ENCODE peak calls at places on chromosome 6, in eight cellular contexts. One of them, this sample, is unnamed.

GRCh38 chr6:101402618-101403002 is 9.1 kb downstream of the GRIK2 start:
- DNase-seq in suprapubic skin: no peak
- DNase-seq in ovary: no peak
- DNase-seq in esophagus squamous epithelium: no peak
- DNase-seq in NB4: no peak
- DNase-seq in tibial nerve: no peak
- DNase-seq in spleen: no peak
- DNase-seq in HCT116: no peak
- DNase-seq in this sample: no peak

GRCh38 chr6:122712864-122713612 is 66.5 kb upstream of the FABP7 start:
- DNase-seq in HCT116: no peak
- DNase-seq in suprapubic skin: no peak
- DNase-seq in spleen: no peak
- DNase-seq in tibial nerve: no peak
- DNase-seq in esophagus squamous epithelium: no peak
- DNase-seq in NB4: peak
- DNase-seq in ovary: no peak
- DNase-seq in this sample: no peak

GRCh38 chr6:46440133-46440532 is 51.1 kb downstream of the RCAN2 start:
- DNase-seq in NB4: no peak
- DNase-seq in HCT116: no peak
- DNase-seq in esophagus squamous epithelium: no peak
- DNase-seq in ovary: no peak
- DNase-seq in tibial nerve: no peak
- DNase-seq in suprapubic skin: no peak
- DNase-seq in spleen: no peak
- DNase-seq in this sample: no peak

GRCh38 chr6:101454106-101454676 is 60.7 kb downstream of the GRIK2 start:
- DNase-seq in esophagus squamous epithelium: no peak
- DNase-seq in NB4: no peak
- DNase-seq in suprapubic skin: no peak
- DNase-seq in spleen: no peak
- DNase-seq in tibial nerve: no peak
- DNase-seq in HCT116: no peak
- DNase-seq in ovary: no peak
- DNase-seq in this sample: no peak

GRCh38 chr6:154448448-154449096 is 61.9 kb downstream of the CNKSR3 start:
- DNase-seq in suprapubic skin: no peak
- DNase-seq in NB4: no peak
- DNase-seq in HCT116: no peak
- DNase-seq in tibial nerve: no peak
- DNase-seq in esophagus squamous epithelium: no peak
- DNase-seq in ovary: no peak
- DNase-seq in spleen: no peak
- DNase-seq in this sample: no peak

GRCh38 chr6:138678168-138678567 is 95.4 kb upstream of the CCDC28A start:
- DNase-seq in ovary: no peak
- DNase-seq in HCT116: no peak
- DNase-seq in suprapubic skin: no peak
- DNase-seq in tibial nerve: no peak
- DNase-seq in esophagus squamous epithelium: no peak
- DNase-seq in NB4: no peak
- DNase-seq in spleen: no peak
- DNase-seq in this sample: no peak

GRCh38 chr6:13413906-13414555 is 73.4 kb downstream of the GFOD1 start:
- DNase-seq in tibial nerve: no peak
- DNase-seq in NB4: no peak
- DNase-seq in suprapubic skin: peak
- DNase-seq in esophagus squamous epithelium: no peak
- DNase-seq in ovary: no peak
- DNase-seq in spleen: peak
- DNase-seq in HCT116: no peak
- DNase-seq in this sample: no peak

GRCh38 chr6:111714403-111715270 is 109.0 kb upstream of the TRAF3IP2 start:
- DNase-seq in HCT116: no peak
- DNase-seq in esophagus squamous epithelium: no peak
- DNase-seq in NB4: no peak
- DNase-seq in suprapubic skin: no peak
- DNase-seq in spleen: no peak
- DNase-seq in tibial nerve: no peak
- DNase-seq in ovary: no peak
- DNase-seq in this sample: no peak

GRCh38 chr6:83884523-83884922 is 25.0 kb downstream of the CYB5R4 start:
- DNase-seq in HCT116: peak
- DNase-seq in NB4: peak
- DNase-seq in tibial nerve: no peak
- DNase-seq in spleen: no peak
- DNase-seq in esophagus squamous epithelium: no peak
- DNase-seq in ovary: no peak
- DNase-seq in suprapubic skin: no peak
- DNase-seq in this sample: peak

DNA sequence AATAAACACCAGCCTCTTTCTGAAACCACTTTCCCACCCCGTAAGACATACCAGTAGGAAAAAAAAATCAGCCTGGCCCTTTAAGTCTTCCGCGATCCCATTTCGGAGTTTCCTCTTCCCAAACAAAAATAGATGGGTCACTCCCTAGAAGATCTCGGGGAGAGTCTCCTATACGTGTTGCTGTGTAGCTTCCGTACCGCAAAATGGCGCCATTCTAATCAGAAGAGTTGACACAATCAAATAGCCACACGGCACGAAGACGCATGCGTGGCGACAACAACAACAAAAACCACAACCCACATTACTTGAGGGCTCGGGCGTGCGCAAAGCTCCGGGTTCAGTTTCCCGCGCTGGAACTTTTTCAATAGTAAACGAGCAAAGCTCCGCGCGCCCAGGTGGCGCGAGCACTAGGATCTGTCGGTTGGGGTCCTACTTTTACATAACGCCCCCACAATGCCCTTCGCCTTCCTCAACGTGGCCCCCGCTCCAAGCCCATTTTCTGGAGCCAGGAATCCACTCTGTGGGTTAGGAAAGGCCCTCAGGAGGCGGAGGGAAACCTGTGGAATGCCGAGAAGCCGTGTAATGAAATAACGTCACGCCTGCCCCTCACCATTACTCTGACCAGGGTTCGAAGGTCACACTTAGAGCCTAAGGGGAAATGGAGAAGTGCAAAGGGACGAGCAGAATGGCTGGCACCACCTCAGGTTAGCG is at the start of gene GPANK1:
- DNase-seq in spleen: peak
- DNase-seq in esophagus squamous epithelium: peak
- DNase-seq in NB4: peak
- DNase-seq in suprapubic skin: peak
- DNase-seq in ovary: peak
- DNase-seq in HCT116: peak
- DNase-seq in tibial nerve: peak
- DNase-seq in this sample: peak
- TF ChIP-seq POLR2A in spleen: no peak
- TF ChIP-seq POLR2A in esophagus squamous epithelium: peak
- TF ChIP-seq POLR2A in NB4: peak
- TF ChIP-seq POLR2A in suprapubic skin: no peak
- TF ChIP-seq POLR2A in ovary: peak
- TF ChIP-seq POLR2A in HCT116: no peak
- TF ChIP-seq POLR2A in tibial nerve: peak
- TF ChIP-seq POLR2A in this sample: peak

GRCh38 chr6:68159433-68159832 is 475.6 kb upstream of the ADGRB3 start:
- DNase-seq in spleen: no peak
- DNase-seq in esophagus squamous epithelium: no peak
- DNase-seq in suprapubic skin: no peak
- DNase-seq in ovary: no peak
- DNase-seq in tibial nerve: no peak
- DNase-seq in HCT116: no peak
- DNase-seq in NB4: no peak
- DNase-seq in this sample: no peak

GRCh38 chr6:68158256-68158655 is 476.8 kb upstream of the ADGRB3 start:
- DNase-seq in NB4: no peak
- DNase-seq in tibial nerve: no peak
- DNase-seq in HCT116: no peak
- DNase-seq in suprapubic skin: no peak
- DNase-seq in spleen: no peak
- DNase-seq in ovary: no peak
- DNase-seq in esophagus squamous epithelium: no peak
- DNase-seq in this sample: no peak

DNA sequence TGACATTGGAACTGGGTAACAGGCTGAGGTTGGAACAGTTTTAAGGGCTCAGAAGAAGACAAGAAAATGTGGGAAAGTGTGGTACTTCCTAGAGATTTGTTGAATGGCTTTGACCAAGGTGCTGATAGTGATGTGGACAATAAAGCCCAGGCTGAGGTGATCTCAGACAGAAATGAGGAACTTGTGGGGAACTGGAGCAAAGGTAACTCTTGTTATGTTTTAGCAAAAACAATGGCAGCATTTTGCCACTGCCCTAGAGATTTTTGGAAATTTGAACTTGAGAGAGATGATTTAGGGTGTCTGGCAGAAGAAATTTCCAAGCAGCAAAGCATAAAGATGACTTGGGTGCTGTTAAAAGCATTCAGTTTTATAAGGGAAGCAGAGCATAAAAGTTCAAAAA is 474.7 kb upstream of the ADGRB3 start:
- DNase-seq in esophagus squamous epithelium: no peak
- DNase-seq in HCT116: no peak
- DNase-seq in suprapubic skin: no peak
- DNase-seq in spleen: no peak
- DNase-seq in NB4: no peak
- DNase-seq in ovary: no peak
- DNase-seq in tibial nerve: no peak
- DNase-seq in this sample: no peak
- TF ChIP-seq POLR2A in esophagus squamous epithelium: no peak
- TF ChIP-seq POLR2A in HCT116: no peak
- TF ChIP-seq POLR2A in suprapubic skin: no peak
- TF ChIP-seq POLR2A in spleen: no peak
- TF ChIP-seq POLR2A in NB4: no peak
- TF ChIP-seq POLR2A in ovary: no peak
- TF ChIP-seq POLR2A in tibial nerve: no peak
- TF ChIP-seq POLR2A in this sample: no peak

DNA sequence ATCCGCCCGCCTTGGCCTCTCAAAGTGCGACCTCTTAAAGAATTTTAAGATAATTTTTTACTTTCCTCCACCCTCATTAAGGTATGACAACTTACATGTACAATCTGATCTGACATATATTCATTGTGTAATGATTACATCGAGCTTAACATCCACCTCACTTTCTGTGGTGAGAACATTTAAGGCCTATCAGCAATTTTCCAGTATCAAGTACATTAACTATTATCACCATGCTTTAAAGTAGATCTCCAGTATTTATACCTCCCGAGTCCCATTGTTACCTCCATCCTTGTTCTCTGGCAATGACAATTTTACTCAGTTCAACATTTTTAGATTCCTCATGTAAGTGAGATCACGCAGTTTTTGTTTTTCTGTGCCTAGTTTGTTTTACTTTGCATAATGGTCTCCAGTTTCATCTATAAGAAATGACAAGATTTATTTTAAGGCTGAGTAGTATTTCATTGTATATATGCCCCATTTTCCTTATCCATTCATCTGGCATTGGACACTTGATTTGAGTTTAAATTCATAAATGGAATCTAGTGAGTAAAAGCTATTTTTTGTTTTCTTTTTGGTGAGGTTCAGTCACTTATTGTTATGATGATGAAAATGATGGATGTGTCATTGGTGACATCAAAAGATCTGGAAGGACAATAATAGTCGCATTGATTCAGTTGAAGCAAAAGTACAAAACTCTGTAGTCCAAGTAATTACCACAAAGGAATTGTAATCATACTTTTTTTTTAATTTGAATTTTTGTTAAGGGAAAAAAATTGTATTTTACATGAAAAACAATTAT is 87.0 kb downstream of the OR2B2 start:
- DNase-seq in tibial nerve: no peak
- DNase-seq in NB4: no peak
- DNase-seq in esophagus squamous epithelium: no peak
- DNase-seq in suprapubic skin: no peak
- DNase-seq in ovary: no peak
- DNase-seq in HCT116: no peak
- DNase-seq in spleen: no peak
- DNase-seq in this sample: no peak
- TF ChIP-seq POLR2A in tibial nerve: no peak
- TF ChIP-seq POLR2A in NB4: no peak
- TF ChIP-seq POLR2A in esophagus squamous epithelium: no peak
- TF ChIP-seq POLR2A in suprapubic skin: no peak
- TF ChIP-seq POLR2A in ovary: no peak
- TF ChIP-seq POLR2A in HCT116: no peak
- TF ChIP-seq POLR2A in spleen: no peak
- TF ChIP-seq POLR2A in this sample: no peak

DNA sequence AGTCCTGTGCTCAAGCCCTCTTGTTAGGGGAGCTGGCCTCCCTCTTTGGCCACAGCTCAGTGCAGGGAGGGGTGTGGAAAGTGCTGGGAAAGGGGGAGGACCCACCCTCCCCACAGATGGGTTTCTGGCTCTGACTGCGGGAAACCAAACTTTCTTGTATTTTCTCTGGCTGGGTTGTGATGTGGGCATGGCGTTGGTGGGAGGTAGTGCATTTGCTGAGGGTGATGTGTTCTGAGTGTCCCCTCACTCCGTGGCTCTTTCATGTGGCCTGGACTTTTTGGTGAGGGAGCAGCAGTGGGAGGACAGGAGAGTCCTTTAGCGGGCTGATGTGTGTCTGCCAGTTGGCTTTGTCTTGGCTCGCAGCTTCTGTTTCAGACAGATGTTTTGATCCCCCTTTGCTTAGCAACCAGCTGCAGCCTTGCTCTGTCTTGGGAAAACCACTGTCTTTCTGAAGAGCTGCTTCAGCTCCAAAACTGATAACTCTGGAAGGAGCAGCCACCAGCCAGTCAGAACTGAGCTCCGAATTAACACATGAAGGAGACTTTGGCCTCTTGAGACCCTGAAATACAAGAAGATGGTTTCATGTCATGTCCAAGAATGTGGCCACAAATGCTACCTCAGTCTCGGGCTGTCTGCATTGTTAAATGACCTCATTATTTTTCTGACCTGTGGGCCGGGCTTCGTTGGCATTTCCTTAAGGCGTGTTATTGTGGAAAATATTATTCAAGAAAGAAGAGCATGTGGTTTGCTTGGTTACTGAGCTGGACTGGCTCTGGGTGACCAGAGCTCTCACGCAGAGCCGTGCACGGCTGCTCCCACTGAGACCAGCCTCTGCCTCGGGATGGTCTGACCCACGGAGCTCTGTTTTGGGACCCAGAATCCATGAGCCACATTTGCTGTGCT is 21.5 kb downstream of the SYNJ2 start:
- DNase-seq in HCT116: no peak
- DNase-seq in ovary: peak
- DNase-seq in suprapubic skin: no peak
- DNase-seq in spleen: peak
- DNase-seq in NB4: no peak
- DNase-seq in tibial nerve: peak
- DNase-seq in esophagus squamous epithelium: no peak
- DNase-seq in this sample: no peak
- TF ChIP-seq POLR2A in HCT116: no peak
- TF ChIP-seq POLR2A in ovary: no peak
- TF ChIP-seq POLR2A in suprapubic skin: no peak
- TF ChIP-seq POLR2A in spleen: no peak
- TF ChIP-seq POLR2A in NB4: no peak
- TF ChIP-seq POLR2A in tibial nerve: no peak
- TF ChIP-seq POLR2A in esophagus squamous epithelium: no peak
- TF ChIP-seq POLR2A in this sample: no peak